ENCODE peak calls at places on chromosomes 3 and 15, in eight cellular contexts. N is A549, D is SK-N-SH, V is GM12878, A is K562, R is HCT116, Z is HepG2, P is H1. T is an unnamed sample.

GRCh38 chr3:133895208-133896001 is at the start of gene RAB6B:
- DNase-seq in A (peak; percentile 80), N (no peak), R (no peak), P (no peak), V (no peak), Z (no peak), D (peak; percentile 96), T (peak; percentile 46)

GRCh38 chr3:128173849-128174248 is 20.6 kb downstream of the EEFSEC start:
- DNase-seq in D (peak; percentile 44), Z (peak; percentile 8), A (no peak), V (no peak), P (no peak), N (no peak), R (no peak), T (no peak)

GRCh38 chr3:72135636-72136035 is 350.7 kb upstream of the PROK2 start:
- DNase-seq in V (no peak), A (no peak), D (no peak), N (no peak), Z (no peak), R (no peak), P (no peak), T (no peak)

GRCh38 chr3:139434764-139435291 is 41.5 kb downstream of the RBP2 start:
- DNase-seq in V (no peak), D (no peak), P (no peak), Z (no peak), A (no peak), N (peak; percentile 23), R (no peak), T (no peak)

GRCh38 chr3:133269393-133269792 is 130.5 kb upstream of the BFSP2 start:
- DNase-seq in Z (no peak), N (no peak), A (no peak), V (no peak), D (no peak), P (no peak), R (no peak), T (no peak)

GRCh38 chr3:104987859-104988258 is 378.9 kb upstream of the ALCAM start:
- DNase-seq in R (no peak), P (no peak), Z (no peak), A (no peak), D (no peak), N (peak; percentile 1), V (no peak), T (no peak)

GRCh38 chr15:27808182-27808581 is 290.9 kb downstream of the OCA2 start:
- DNase-seq in R (no peak), A (no peak), V (no peak), N (peak; percentile 7), P (no peak), D (no peak), Z (no peak), T (no peak)

GRCh38 chr3:147411777-147412176 is 2.6 kb downstream of the ZIC1 start:
- DNase-seq in V (no peak), Z (no peak), D (no peak), A (no peak), P (no peak), R (no peak), N (no peak), T (no peak)

GRCh38 chr15:77025471-77025901 is 30.6 kb downstream of the PSTPIP1 start:
- DNase-seq in Z (no peak), V (no peak), P (no peak), A (no peak), D (peak; percentile 26), N (no peak), R (no peak), T (no peak)

GRCh38 chr15:76339302-76340197 is 3.0 kb downstream of the ISL2 start:
- DNase-seq in Z (no peak), R (no peak), D (peak; percentile 24), V (no peak), P (no peak), A (no peak), N (no peak), T (peak; percentile 62)

GRCh38 chr3:51559266-51559907 is 20.9 kb downstream of the RAD54L2 start:
- DNase-seq in Z (no peak), R (no peak), N (no peak), D (peak; percentile 31), V (no peak), A (no peak), P (no peak), T (no peak)

GRCh38 chr3:43959498-43960447 is 269.0 kb downstream of the ABHD5 start:
- DNase-seq in N (no peak), R (no peak), A (no peak), V (no peak), D (no peak), Z (no peak), P (no peak), T (no peak)

GRCh38 chr15:67873777-67874176 is 33.9 kb upstream of the RNU6-1 start:
- DNase-seq in R (no peak), N (no peak), Z (no peak), P (no peak), V (no peak), A (no peak), D (no peak), T (no peak)

GRCh38 chr3:127729556-127730056 is 56.9 kb downstream of the ABTB1 start:
- DNase-seq in D (no peak), A (peak; percentile 18), P (no peak), V (no peak), R (no peak), Z (no peak), N (no peak), T (no peak)

GRCh38 chr3:125149462-125149861 is 63.1 kb downstream of the SLC12A8 start:
- DNase-seq in Z (no peak), N (no peak), A (no peak), D (no peak), P (no peak), V (no peak), R (no peak), T (no peak)

GRCh38 chr15:65327651-65328393 is 23.3 kb downstream of the RNU5B-1 start:
- DNase-seq in Z (no peak), V (no peak), N (no peak), R (no peak), A (peak; percentile 41), D (peak; percentile 48), P (no peak), T (no peak)

GRCh38 chr3:172405914-172406313 is 42.3 kb downstream of the GHSR start:
- DNase-seq in A (no peak), D (no peak), Z (no peak), V (no peak), P (no peak), N (no peak), R (no peak), T (no peak)

GRCh38 chr3:46690798-46691197 is 2.7 kb downstream of the ALS2CL start:
- DNase-seq in D (no peak), V (no peak), P (no peak), A (no peak), Z (no peak), N (peak; percentile 29), R (no peak), T (no peak)

GRCh38 chr3:52188586-52189404 is 9.2 kb upstream of the ALAS1 start:
- DNase-seq in N (no peak), V (no peak), D (no peak), P (no peak), Z (peak; percentile 42), A (no peak), R (no peak), T (no peak)

GRCh38 chr3:58082047-58082446 is 73.8 kb downstream of the FLNB start:
- DNase-seq in A (peak; percentile 40), N (no peak), D (no peak), Z (no peak), V (no peak), R (no peak), P (no peak), T (peak; percentile 99)

GRCh38 chr3:138938056-138938876 is 8.7 kb downstream of the FOXL2 start:
- DNase-seq in R (no peak), N (no peak), Z (no peak), D (no peak), P (no peak), A (no peak), V (no peak), T (no peak)

DNA sequence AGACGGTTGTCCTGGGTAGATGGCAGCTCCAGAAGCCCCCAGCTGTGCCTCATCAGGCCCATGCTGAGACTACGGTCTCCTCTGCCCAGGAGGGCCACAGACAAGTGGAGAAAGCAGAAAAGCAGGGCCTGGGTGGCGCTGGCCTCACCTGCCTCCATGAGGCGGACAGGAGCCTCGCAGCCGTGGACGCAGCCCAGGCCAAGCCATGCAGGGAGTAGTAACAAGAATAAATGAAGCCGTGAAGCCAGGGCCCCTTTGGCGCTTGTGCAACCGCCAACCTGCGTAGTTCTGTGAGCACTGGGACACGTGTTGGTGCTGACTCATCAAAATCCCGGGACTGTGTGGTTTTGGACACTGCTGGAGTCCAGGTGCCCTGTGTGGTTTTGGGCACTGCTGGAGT is 12.3 kb upstream of the MUC4 start:
- DNase-seq in R (no peak), D (no peak), Z (no peak), A (peak; percentile 45), V (no peak), N (no peak), P (no peak), T (no peak)
- TF ChIP-seq MAX in R (no peak), D (no peak), Z (no peak), A (peak; percentile 69), V (no peak), N (no peak), P (no peak), T (no peak)

DNA sequence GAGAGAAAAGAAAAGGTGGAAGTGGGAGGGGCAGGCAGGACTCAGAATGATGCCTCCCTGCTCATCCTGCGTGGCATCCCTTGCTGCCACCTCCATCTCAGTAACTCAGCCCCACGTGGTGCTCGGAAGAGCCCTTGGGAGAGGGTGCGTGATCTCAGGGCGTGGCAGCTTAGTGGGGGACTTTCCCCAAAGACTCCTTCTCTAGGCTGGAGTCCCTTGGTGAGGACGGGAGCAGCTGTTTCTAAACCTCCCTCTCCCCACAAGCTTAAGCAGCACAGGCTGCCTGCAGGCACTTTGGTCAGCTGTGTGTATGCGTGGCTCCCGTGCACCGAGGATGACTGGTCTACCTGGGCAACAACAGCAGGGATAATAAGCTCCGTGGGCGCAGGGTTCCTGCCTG is 7.4 kb upstream of the ANPEP start:
- DNase-seq in P (no peak), D (peak; percentile 17), V (peak; percentile 11), N (peak; percentile 28), Z (no peak), A (no peak), R (no peak), T (no peak)
- H3K4me2 ChIP-seq in P (no peak overlapping the region), D (no peak overlapping the region), V (peak overlapping the region; percentile 44), N (peak overlapping the region; percentile 57), Z (no peak overlapping the region), A (no peak overlapping the region), R (no peak overlapping the region), T (no peak overlapping the region)

GRCh38 chr15:75164625-75165024 is 37.1 kb upstream of the C15orf39 start:
- DNase-seq in D (no peak), Z (no peak), V (no peak), P (no peak), A (no peak), R (no peak), N (no peak), T (no peak)
- TF ChIP-seq MAX in D (no peak), Z (no peak), V (no peak), P (no peak), A (no peak), R (no peak), N (no peak), T (no peak)

DNA sequence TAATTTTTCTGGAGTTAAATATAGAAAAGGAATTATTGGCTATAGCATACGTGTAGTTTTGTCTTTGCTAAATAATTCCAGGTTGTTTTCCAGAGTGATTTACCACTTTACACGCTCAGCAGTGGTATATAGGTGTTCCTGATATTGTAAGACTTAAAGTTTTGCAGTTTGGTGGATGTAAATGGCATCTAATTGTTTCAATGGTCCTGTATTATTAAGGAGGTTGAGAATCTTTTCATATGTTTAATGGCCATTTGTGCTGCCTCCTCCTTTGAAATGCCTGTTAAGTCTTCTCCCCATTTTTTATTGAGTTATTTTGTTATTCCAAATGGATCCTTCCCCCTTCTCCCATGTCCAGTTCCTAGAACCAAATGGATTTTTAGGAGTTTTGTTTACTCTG is 26.4 kb upstream of the P4HTM start:
- DNase-seq in N (no peak), Z (no peak), D (no peak), A (no peak), R (no peak), P (no peak), V (no peak), T (no peak)
- H3K4me2 ChIP-seq in N (no peak overlapping the region), Z (no peak overlapping the region), D (no peak overlapping the region), A (no peak overlapping the region), R (no peak overlapping the region), P (peak overlapping the region; percentile 45), V (no peak overlapping the region), T (no peak overlapping the region)

T was measured in endothelial cell of umbilical vein.